ENCODE peak calls at places on chromosomes 7 and 10, in four cellular contexts. A is WTC11, D is GM12878, B is K562. R is an unnamed sample.

GRCh38 chr10:45439873-45440272 is 65.9 kb downstream of the ALOX5 start:
- DNase-seq in A (no peak), D (no peak), B (no peak), R (no peak)

GRCh38 chr7:77917500-77918262 is 119.1 kb downstream of the PHTF2 start:
- DNase-seq in A (no peak), D (no peak), B (no peak), R (no peak)

GRCh38 chr10:100934084-100934659 is 21.4 kb downstream of the SLF2 start:
- DNase-seq in A (no peak), D (no peak), B (peak), R (no peak)

GRCh38 chr7:30430300-30430699 is 48.3 kb downstream of the NOD1 start:
- DNase-seq in A (no peak), D (no peak), B (no peak), R (no peak)

GRCh38 chr10:124579003-124579384 is 117.4 kb downstream of the LHPP start:
- DNase-seq in A (no peak), D (no peak), B (no peak), R (no peak)

GRCh38 chr10:49138361-49138891 is 4.6 kb upstream of the FAM170B start:
- DNase-seq in A (no peak), D (no peak), B (no peak), R (no peak)

GRCh38 chr10:34985823-34986222 is 104.3 kb downstream of the CUL2 start:
- DNase-seq in A (peak), D (no peak), B (no peak), R (no peak)

GRCh38 chr7:132464740-132465139 is 111.5 kb downstream of the PLXNA4 start:
- DNase-seq in A (no peak), D (no peak), B (no peak), R (no peak)

GRCh38 chr7:155644971-155645509 is 579 bp downstream of the RBM33 start:
- DNase-seq in A (peak), D (no peak), B (peak), R (no peak)

GRCh38 chr10:102647433-102648268 is 3.4 kb downstream of the TRIM8 start:
- DNase-seq in A (no peak), D (no peak), B (no peak), R (no peak)

GRCh38 chr10:132363921-132364593 is 32.1 kb downstream of the LRRC27 start:
- DNase-seq in A (no peak), D (peak), B (peak), R (no peak)

GRCh38 chr7:44378744-44379143 is 53.4 kb upstream of the CAMK2B start:
- DNase-seq in A (no peak), D (no peak), B (no peak), R (no peak)

GRCh38 chr7:41984888-41985287 is 252.1 kb downstream of the GLI3 start:
- DNase-seq in A (no peak), D (no peak), B (no peak), R (no peak)

GRCh38 chr10:102243304-102243703 is 2.0 kb upstream of the PITX3 start:
- DNase-seq in A (no peak), D (no peak), B (no peak), R (no peak)

GRCh38 chr10:96826438-96826837 is 5.7 kb upstream of the LCOR start:
- DNase-seq in A (no peak), D (no peak), B (no peak), R (no peak)

GRCh38 chr7:111866787-111867186 is 304.5 kb upstream of the IMMP2L start:
- DNase-seq in A (no peak), D (no peak), B (no peak), R (no peak)

GRCh38 chr7:99404235-99404976 is 4.0 kb downstream of the PDAP1 start:
- DNase-seq in A (no peak), D (no peak), B (no peak), R (no peak)

GRCh38 chr7:36638140-36638539 is 86.2 kb downstream of the AOAH start:
- DNase-seq in A (no peak), D (no peak), B (no peak), R (no peak)

GRCh38 chr10:102262744-102263370 is 17.5 kb downstream of the GBF1 start:
- DNase-seq in A (no peak), D (no peak), B (no peak), R (no peak)

GRCh38 chr10:69645751-69646687 is 16.0 kb downstream of the FAM241B start:
- DNase-seq in A (no peak), D (no peak), B (no peak), R (no peak)

GRCh38 chr10:69645296-69645665 is 15.2 kb downstream of the FAM241B start:
- DNase-seq in A (no peak), D (no peak), B (no peak), R (no peak)

GRCh38 chr10:69646688-69647060 is 16.6 kb downstream of the FAM241B start:
- DNase-seq in A (no peak), D (no peak), B (no peak), R (no peak)

GRCh38 chr10:69643779-69644657 is 14.0 kb downstream of the FAM241B start:
- DNase-seq in A (no peak), D (no peak), B (no peak), R (no peak)

DNA sequence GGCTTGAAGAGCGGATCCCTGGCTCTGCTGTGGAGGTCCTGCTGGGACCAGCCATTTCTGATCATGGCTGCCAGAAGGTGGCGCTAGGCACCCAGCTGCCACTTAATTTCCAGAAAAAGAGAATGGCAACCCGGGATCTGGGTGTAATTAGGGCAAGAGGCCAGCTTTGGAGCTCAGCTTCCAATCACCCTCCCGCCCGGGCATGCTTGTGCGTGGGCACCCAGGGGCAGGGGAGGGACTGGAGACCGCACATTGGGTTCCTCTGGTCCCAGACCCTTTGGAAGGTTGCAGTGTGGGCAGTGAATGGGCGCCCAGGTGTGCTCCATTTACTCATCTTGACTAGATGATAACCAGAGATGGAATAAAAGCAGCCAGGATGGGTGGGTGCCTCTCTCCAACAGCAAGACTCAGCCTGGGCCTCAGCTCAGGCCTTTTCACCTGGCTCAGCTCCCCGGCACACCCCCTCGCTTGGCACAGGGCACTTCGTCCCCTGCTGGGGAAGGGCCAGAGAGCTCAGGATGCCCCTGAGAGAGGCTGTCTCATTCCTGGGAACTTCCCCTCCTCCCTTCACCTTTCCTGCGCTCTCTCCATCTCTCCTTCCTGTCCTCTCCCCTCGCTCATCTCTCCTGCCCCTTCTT is 14.7 kb downstream of the FAM241B start:
- DNase-seq in A (peak), D (no peak), B (peak), R (no peak)
- TF ChIP-seq ATF2 in A (no peak), D (no peak), B (no peak), R (no peak)

DNA sequence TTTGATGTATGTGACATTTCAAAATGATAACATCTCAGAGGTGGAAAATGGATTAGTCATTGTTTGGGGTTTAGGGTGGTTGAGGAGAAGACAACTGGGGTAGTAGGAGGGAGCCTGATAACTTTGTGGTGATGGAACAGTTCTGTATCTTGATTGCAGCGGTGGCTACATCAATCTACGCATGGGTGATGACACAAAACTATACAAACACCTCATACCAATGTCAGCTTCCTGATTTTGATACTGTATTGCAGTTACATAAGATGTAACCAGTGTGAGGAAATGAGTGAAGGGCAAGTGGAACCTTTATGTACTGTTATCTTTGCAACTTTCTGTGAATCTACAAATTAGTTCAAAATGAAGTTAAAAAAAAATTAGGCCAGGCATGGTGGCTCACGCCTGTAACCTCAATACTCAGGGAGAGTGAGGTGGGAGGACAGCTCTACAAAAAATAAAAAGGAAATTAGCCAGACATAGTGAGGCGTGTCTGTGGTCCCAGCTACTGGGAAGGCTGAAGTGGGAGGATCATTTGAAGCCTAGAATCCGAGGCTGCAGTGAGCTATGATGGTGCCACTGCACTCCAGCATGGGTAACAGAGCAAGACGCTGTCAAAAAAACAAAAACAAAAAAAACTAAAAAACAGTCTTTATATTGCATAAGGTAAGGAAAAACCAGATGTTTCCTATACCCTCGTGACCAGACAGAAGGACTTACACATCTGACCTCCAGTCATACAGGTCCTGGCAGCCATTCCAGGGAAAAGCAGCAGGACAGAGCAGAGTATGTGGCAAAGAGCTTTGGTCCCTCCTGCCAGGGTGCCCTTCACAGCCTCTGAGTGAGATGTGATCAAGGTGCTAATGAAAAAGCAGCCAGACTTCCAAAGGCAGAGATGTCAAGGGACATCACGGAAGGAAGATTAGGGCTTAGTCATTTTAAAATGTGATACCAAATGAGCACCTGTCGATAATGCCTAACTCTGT is 50.8 kb downstream of the CYTH3 start:
- DNase-seq in A (no peak), D (no peak), B (no peak), R (no peak)
- TF ChIP-seq ATF2 in A (no peak), D (peak), B (no peak), R (no peak)

DNA sequence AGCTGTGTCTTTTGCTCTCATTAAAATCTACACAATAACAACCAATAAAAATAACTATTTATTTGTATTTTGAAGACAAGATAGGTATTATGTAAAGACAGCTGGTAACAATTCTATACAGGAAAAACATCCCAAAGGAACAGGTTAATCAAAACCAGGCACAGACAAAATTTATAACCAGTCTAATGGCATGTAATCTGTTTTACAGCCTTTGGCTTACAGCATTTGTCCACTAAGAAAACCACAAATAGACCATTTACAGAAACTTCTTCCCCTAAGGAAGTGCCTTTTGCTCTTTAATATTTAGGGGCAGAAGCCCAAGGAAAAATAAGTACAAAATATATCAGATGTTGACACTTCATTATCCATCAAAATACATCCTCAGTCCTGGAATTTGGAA is 65.0 kb downstream of the SVIL start:
- DNase-seq in A (no peak), D (no peak), B (no peak), R (no peak)
- TF ChIP-seq ATF2 in A (no peak), D (no peak), B (no peak), R (no peak)

DNA sequence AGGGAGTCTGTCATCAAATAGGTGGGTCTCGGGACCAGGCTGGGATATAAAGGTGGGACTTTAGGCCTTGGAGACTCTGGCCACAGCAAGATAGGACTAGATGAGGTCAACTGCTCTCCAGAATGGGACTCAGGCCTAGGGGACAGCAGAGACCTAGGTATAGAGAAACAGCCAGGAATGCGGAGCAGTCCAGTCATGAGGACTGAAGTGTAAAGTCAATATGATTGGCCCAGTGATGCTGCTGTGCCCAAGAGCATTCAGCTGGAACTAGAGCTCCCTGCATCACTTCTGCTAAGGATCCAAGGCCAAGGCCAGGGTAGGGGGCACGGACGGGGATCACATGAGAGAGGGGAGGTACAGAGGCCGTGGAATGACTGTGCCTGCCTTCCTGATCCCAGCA is 238.0 kb downstream of the FRMD4A start:
- DNase-seq in A (no peak), D (no peak), B (no peak), R (no peak)
- TF ChIP-seq ATF2 in A (no peak), D (no peak), B (no peak), R (no peak)

GRCh38 chr10:114045071-114045737 is 1.5 kb downstream of the ADRB1 start:
- DNase-seq in A (peak), D (no peak), B (no peak), R (peak)
- TF ChIP-seq ATF2 in A (no peak), D (no peak), B (no peak), R (no peak)

GRCh38 chr7:128207609-128208008 is 33.5 kb upstream of the LEP start:
- DNase-seq in A (no peak), D (no peak), B (no peak), R (no peak)
- TF ChIP-seq ATF2 in A (no peak), D (no peak), B (no peak), R (no peak)

R was measured in H1.